ENCODE peak calls at places on chromosomes 13 and 19, in four cellular contexts. S is pancreas, A is mammary epithelial cell, U is mucosa of descending colon. X is an unnamed sample. For H3K4me1, the result is how much of the 10 kb centered on the place peaks cover.

GRCh38 chr13:74883834-74884233 is 598.1 kb downstream of the TBC1D4 start:
- DNase-seq in S (no peak), A (no peak), U (no peak), X (no peak)

GRCh38 chr13:21164631-21165030 is 11.7 kb downstream of the SKA3 start:
- DNase-seq in S (no peak), A (peak), U (no peak), X (no peak)

GRCh38 chr19:29881386-29881785 is 60.7 kb upstream of the URI1 start:
- DNase-seq in S (no peak), A (peak), U (no peak), X (no peak)

GRCh38 chr13:47474326-47474725 is 526.7 kb downstream of the SUCLA2 start:
- DNase-seq in S (no peak), A (no peak), U (no peak), X (no peak)

GRCh38 chr13:23608704-23609413 is 38.6 kb downstream of the TNFRSF19 start:
- DNase-seq in S (no peak), A (no peak), U (peak), X (peak)

GRCh38 chr19:50921391-50922315 is 10.5 kb upstream of the KLK4 start:
- DNase-seq in S (no peak), A (no peak), U (no peak), X (no peak)

GRCh38 chr13:27401210-27401609 is 23.2 kb upstream of the GTF3A start:
- DNase-seq in S (no peak), A (no peak), U (peak), X (peak)

GRCh38 chr19:38800577-38801347 is 11.8 kb downstream of the LGALS7B start:
- DNase-seq in S (no peak), A (no peak), U (no peak), X (no peak)

GRCh38 chr13:80962855-80963254 is 621.9 kb upstream of the SPRY2 start:
- DNase-seq in S (no peak), A (no peak), U (no peak), X (no peak)

GRCh38 chr19:33416307-33417215 is 43.1 kb downstream of the CEBPG start:
- DNase-seq in S (no peak), A (peak), U (peak), X (peak)

GRCh38 chr19:39705578-39706188 is 1.4 kb downstream of the LGALS14 start:
- DNase-seq in S (no peak), A (no peak), U (no peak), X (no peak)

GRCh38 chr19:5804516-5805464 is at the start of gene NRTN:
- DNase-seq in S (peak), A (no peak), U (no peak), X (no peak)

GRCh38 chr13:41939403-41939802 is 21.5 kb downstream of the VWA8 start:
- DNase-seq in S (no peak), A (no peak), U (no peak), X (no peak)

GRCh38 chr13:77429320-77430142 is 102.6 kb upstream of the MYCBP2 start:
- DNase-seq in S (no peak), A (peak), U (no peak), X (no peak)

GRCh38 chr13:51435002-51435578 is 17.7 kb downstream of the INTS6 start:
- DNase-seq in S (no peak), A (no peak), U (no peak), X (no peak)

GRCh38 chr13:19646062-19646461 is 12.6 kb downstream of the MPHOSPH8 start:
- DNase-seq in S (no peak), A (no peak), U (no peak), X (no peak)

GRCh38 chr13:63853816-63854215 is 2438.2 kb upstream of the PCDH20 start:
- DNase-seq in S (no peak), A (no peak), U (no peak), X (no peak)

GRCh38 chr13:27853345-27853744 is 61.1 kb downstream of the GSX1 start:
- DNase-seq in S (no peak), A (no peak), U (no peak), X (no peak)

GRCh38 chr13:83780201-83780600 is 102.1 kb downstream of the SLITRK1 start:
- DNase-seq in S (no peak), A (peak), U (no peak), X (no peak)

GRCh38 chr13:26038931-26039475 is 12.8 kb downstream of the SHISA2 start:
- DNase-seq in S (no peak), A (no peak), U (no peak), X (no peak)

GRCh38 chr19:21947775-21948174 is 63.0 kb downstream of the ZNF208 start:
- DNase-seq in S (no peak), A (no peak), U (no peak), X (no peak)

GRCh38 chr13:42277618-42278276 is 5.8 kb downstream of the AKAP11 start:
- DNase-seq in S (no peak), A (no peak), U (no peak), X (no peak)

GRCh38 chr13:110506859-110507566 is 54.5 kb downstream of the RAB20 start:
- DNase-seq in S (peak), A (peak), U (peak), X (peak)

GRCh38 chr19:2723345-2723715 is 2.2 kb upstream of the DIRAS1 start:
- DNase-seq in S (no peak), A (no peak), U (no peak), X (no peak)

GRCh38 chr19:33062902-33063301 is 1.8 kb downstream of the RHPN2 start:
- DNase-seq in S (no peak), A (no peak), U (no peak), X (no peak)

GRCh38 chr19:24033962-24034342 is 53.0 kb upstream of the ZNF254 start:
- DNase-seq in S (peak), A (peak), U (no peak), X (peak)

GRCh38 chr19:13832096-13832495 is 36.9 kb downstream of the ZSWIM4 start:
- DNase-seq in S (no peak), A (no peak), U (no peak), X (no peak)

GRCh38 chr19:12484011-12484370 is 625 bp downstream of the ZNF709 start:
- DNase-seq in S (no peak), A (no peak), U (no peak), X (no peak)

DNA sequence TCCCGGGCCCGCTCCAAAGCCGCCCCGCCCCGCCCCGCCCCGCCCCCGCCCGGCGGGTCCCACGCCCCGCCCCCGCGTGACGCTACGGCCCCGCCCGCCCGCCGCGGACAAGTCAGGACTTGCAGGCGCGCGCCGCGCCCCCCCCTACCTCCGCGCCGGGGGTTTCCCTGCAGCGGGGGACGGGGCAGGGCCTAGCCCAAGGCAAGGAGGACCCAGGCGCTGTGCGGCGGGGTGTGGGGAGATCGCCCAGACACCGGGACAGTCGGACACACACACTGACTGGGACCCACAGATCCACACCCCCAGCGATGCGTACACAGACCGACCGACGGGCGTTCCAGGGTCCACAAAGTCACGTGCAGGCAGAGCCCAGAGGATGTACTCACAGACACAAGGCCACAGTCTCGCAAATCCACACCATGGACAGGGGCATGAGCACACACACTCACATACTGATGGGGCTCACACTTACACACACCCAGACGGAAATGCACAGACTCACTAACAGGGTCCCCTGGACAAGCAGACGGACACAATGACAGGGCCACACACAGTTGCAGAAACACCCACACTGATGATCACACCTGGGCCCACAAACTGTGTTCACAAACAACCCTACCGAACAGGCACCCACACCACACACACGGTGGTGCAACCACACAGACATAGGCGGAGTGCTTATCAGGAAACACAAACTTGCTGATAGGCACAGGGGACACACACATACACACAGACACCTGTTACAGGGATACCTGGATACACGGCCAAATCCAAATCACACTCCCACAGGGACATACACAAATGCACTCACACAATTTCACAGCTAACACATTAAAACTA is 436 bp upstream of the BBC3 start:
- DNase-seq in S (peak), A (peak), U (peak), X (peak)
- H3K4me1 ChIP-seq in S (under half), A (half or more), U (under half), X (half or more)

GRCh38 chr19:1243768-1244692 is 2.5 kb downstream of the ATP5F1D start:
- DNase-seq in S (peak), A (peak), U (peak), X (peak)

GRCh38 chr19:1247747-1248453 is 483 bp upstream of the MIDN start:
- DNase-seq in S (peak), A (no peak), U (peak), X (peak)

GRCh38 chr19:1245884-1246816 is 2.2 kb upstream of the MIDN start:
- DNase-seq in S (peak), A (no peak), U (peak), X (peak)

GRCh38 chr19:1244693-1245451 is 3.3 kb downstream of the ATP5F1D start:
- DNase-seq in S (peak), A (no peak), U (peak), X (peak)

GRCh38 chr19:1245468-1245867 is 2.9 kb upstream of the MIDN start:
- DNase-seq in S (peak), A (no peak), U (no peak), X (no peak)
- H3K4me1 ChIP-seq in S (half or more), A (under half), U (half or more), X (half or more)

DNA sequence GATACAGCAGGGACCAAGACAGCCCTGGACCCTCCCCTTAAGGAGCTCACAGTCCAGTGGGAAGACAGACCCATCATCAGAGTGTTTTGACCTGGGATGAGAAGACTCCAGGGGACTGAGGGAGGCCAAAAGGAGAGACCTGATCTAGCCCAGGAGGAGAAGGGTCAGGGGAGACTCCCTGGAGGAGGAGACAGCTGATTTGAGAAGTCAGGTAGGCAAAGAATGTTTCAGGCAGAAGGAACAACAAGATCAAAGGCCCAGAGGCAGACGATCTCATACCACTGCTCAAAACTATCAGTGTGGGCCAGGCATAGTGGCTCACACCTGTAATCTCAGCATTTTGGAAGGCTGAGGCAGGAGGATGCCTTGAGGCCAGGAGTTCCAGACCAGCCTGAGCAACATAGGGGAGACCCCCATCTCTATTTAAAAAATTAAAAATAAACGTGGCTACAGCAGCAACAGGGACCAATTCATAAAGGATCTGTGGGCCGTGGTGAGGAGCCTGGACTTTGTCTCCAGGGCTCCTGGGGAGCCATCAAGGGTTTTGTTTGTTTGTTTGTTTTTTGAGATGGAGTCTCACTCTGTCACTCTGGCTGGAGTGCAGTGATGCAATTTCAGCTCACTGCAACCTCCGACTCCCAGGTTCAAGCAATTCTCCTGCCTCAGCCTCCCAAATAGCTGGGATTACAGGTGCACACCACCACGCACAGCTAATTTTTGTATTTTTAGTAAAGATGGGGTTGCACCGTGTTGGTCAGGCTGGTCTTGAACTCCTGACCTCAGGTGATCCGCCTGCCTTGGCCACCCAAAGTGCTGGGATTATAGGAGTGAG is 2.2 kb upstream of the COX6B1 start:
- DNase-seq in S (no peak), A (no peak), U (no peak), X (no peak)
- H3K4me1 ChIP-seq in S (under half), A (under half), U (under half), X (half or more)

DNA sequence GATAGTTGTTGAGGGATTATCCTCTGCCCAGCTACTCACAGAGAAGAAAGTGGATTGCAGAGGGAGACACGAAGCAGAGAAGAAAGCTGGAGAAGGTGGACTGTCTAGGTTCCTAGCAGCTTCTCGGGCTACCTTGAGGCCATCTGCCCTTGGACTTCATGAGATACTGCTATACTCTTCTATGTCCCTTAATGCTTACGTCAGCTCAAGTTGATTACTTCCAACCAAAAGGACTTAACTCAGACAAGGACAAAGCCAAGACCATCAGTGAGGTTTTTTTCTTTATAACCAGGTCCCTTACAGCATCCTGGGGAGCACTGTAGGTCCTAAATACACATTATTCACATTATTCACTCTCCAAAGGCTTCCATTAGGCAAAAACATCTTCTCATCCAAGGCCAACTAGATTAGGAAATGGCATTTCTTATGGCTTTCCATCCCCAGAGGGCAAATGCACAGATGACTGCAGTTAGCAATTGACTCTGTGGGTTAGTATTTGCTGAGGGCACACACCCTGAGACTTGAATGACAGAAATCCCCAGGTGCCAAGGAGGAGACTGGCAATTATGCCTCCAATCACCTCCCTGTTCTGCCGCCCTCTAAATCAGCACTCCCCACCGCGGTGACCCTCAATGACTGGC is 4.1 kb upstream of the UBE2L5 start:
- DNase-seq in S (no peak), A (no peak), U (no peak), X (no peak)
- H3K4me1 ChIP-seq in S (under half), A (under half), U (under half), X (under half)

GRCh38 chr13:98173431-98173921 is 3.6 kb downstream of the RNF113B start:
- DNase-seq in S (no peak), A (peak), U (no peak), X (no peak)

GRCh38 chr13:98174321-98174720 is 2.7 kb downstream of the RNF113B start:
- DNase-seq in S (no peak), A (no peak), U (no peak), X (no peak)

GRCh38 chr13:98176777-98177608 is at the start of gene RNF113B:
- DNase-seq in S (no peak), A (no peak), U (no peak), X (no peak)

GRCh38 chr13:98174995-98175394 is 2.1 kb downstream of the RNF113B start:
- DNase-seq in S (no peak), A (no peak), U (no peak), X (no peak)

GRCh38 chr13:98175823-98176222 is 1.2 kb downstream of the RNF113B start:
- DNase-seq in S (no peak), A (no peak), U (no peak), X (no peak)
- H3K4me1 ChIP-seq in S (under half), A (under half), U (under half), X (under half)

GRCh38 chr19:45175663-45176345 is 2.2 kb downstream of the TRAPPC6A start:
- DNase-seq in S (peak), A (peak), U (no peak), X (no peak)
- H3K4me1 ChIP-seq in S (under half), A (under half), U (under half), X (under half)

DNA sequence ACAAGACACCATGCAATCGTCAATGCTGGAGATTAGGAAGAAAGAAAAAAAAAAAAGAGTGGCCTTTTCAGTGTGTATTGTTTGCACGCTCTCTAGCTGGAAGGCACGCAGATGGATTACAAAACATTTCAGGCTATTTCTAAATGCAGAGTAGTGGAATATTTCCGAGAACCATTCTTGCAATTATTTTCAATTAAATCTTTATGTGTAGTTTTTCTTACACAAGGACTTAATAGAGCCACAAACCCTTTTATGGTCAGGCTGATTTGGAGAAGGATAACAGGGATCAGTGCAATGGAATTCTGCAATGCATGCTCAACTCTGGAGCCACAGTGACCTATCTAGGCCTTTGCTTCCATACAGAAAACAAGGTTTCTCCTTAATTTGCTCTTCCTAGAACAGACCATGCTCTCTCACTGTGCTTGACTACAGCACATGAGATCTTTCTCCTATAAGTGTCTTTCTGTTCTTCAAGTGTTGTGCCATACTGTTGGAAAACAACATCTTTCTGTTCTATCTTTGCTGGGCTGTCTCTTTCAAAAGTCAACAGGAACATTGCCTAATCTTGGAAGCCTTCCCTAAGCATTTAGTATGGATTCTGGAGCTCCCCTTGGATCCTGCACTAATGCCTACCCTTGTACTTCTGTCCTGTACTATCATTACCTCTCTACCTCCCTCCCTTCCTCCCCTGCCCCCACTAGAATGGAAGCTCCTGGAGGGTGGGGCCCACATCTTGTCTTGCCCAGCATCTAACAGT is 26.9 kb downstream of the STARD13 start:
- DNase-seq in S (no peak), A (no peak), U (no peak), X (no peak)
- H3K4me1 ChIP-seq in S (under half), A (under half), U (under half), X (half or more)

DNA sequence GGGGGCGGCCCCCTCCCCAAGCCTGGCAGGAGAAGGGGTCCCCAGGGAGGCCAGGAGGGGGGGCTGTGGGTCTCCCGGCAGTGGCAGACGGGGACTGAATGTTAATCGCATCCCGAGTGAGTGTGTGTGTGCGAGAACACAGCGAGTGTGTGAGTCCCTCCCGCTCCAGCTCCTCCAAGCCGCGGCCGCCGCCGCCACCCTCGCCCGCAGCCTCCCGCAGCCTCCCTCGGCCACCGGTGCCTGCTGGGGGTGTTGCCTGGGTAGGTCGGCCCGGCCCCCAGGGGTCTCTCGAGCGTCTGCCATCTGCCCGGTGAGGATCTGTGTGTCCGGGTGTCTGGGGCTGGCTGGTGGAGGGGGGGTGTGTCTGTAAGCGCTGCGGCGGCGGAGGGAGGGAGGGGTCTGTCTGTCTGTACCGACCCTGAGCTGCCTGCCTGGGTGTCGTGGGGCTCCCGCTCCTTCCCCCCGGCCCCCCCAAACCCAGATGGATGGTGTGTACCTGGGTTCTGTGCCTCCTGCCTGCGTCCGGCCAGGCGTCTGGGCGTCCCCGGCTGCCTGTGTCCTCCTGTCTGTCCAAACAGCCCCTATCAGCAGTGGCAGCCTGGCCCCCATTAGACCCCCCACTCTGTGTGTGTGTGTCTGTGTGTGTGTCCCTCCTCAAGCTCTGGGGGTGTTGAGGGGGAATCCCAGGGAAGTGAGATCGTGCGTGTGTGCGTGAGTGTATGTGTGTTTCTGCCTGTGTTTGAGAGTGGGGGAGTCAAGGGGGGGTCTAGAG is at the start of gene GRIN2D:
- DNase-seq in S (no peak), A (no peak), U (peak), X (no peak)
- H3K4me1 ChIP-seq in S (under half), A (under half), U (under half), X (under half)

DNA sequence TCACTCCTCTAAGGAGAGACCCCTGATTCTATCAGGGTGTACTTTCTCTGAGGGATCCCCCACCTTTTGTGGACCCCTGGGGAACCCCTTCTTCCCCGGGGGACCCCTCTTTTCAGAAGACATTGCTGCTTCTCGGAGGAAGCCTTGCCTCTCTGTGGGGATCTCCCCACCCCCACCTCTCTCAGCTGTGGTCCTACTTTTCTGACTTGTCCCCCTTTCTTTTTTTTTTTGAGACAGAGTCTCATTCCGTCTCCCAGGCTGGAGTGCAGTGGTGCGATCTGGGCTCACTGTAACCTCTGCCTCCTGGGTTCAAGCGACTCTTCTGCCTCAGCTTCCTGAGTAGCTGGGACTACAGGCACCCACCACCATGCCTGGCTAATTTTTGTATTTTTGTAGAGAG is 18.4 kb upstream of the GATAD2A start:
- DNase-seq in S (no peak), A (no peak), U (no peak), X (no peak)
- H3K4me1 ChIP-seq in S (under half), A (under half), U (under half), X (half or more)